ENCODE peak calls at places on chromosomes 1 and 21, in five cellular contexts. D, T, U, P and I are unnamed samples.
A peak's percentile ranks its signal among the peaks of the same experiment; 100 is the strongest.

GRCh38 chr1:43302721-43303476 is 2.1 kb downstream of the TIE1 start:
- DNase-seq in D (no peak), T (no peak), U (no peak), P (peak; percentile 25), I (no peak)

GRCh38 chr1:186442651-186443114 is 18.2 kb downstream of the PDC start:
- DNase-seq in D (no peak), T (peak; percentile 96), U (no peak), P (no peak), I (no peak)

GRCh38 chr21:34915364-34915834 is 133.7 kb downstream of the RUNX1 start:
- DNase-seq in D (no peak), T (peak; percentile 64), U (no peak), P (no peak), I (no peak)

GRCh38 chr1:218945050-218945449 is 228.6 kb upstream of the LYPLAL1 start:
- DNase-seq in D (no peak), T (peak; percentile 83), U (no peak), P (no peak), I (no peak)

GRCh38 chr1:33140153-33141149 is 41.4 kb downstream of the TRIM62 start:
- DNase-seq in D (no peak), T (no peak), U (no peak), P (no peak), I (no peak)

GRCh38 chr1:30184393-30185141 is 538.8 kb downstream of the MATN1 start:
- DNase-seq in D (no peak), T (no peak), U (no peak), P (no peak), I (peak; percentile 60)

GRCh38 chr1:195740862-195741261 is 867.4 kb downstream of the KCNT2 start:
- DNase-seq in D (no peak), T (no peak), U (no peak), P (no peak), I (no peak)

GRCh38 chr1:213678348-213678747 is 309.4 kb upstream of the PROX1 start:
- DNase-seq in D (no peak), T (no peak), U (no peak), P (no peak), I (no peak)

GRCh38 chr1:39046811-39047210 is 20.7 kb downstream of the NDUFS5 start:
- DNase-seq in D (no peak), T (peak; percentile 16), U (no peak), P (no peak), I (no peak)

GRCh38 chr1:84653130-84653680 is 37.1 kb downstream of the SSX2IP start:
- DNase-seq in D (no peak), T (peak; percentile 9), U (no peak), P (no peak), I (no peak)

GRCh38 chr1:29801561-29801973 is 565.2 kb downstream of the PTPRU start:
- DNase-seq in D (no peak), T (no peak), U (no peak), P (no peak), I (peak; percentile 73)

GRCh38 chr1:209106237-209106741 is 477.2 kb upstream of the CAMK1G start:
- DNase-seq in D (no peak), T (peak; percentile 52), U (no peak), P (no peak), I (no peak)

GRCh38 chr1:3065396-3065795 is 3.6 kb upstream of the PRDM16 start:
- DNase-seq in D (no peak), T (no peak), U (no peak), P (no peak), I (no peak)

GRCh38 chr1:67227196-67227595 is 60.9 kb downstream of the IL23R start:
- DNase-seq in D (no peak), T (peak; percentile 24), U (no peak), P (no peak), I (no peak)

GRCh38 chr21:45074048-45074817 is at the start of gene ADARB1:
- DNase-seq in D (peak; percentile 54), T (peak; percentile 38), U (peak; percentile 83), P (peak; percentile 68), I (peak; percentile 93)

GRCh38 chr1:204227351-204227750 is 13.6 kb upstream of the GOLT1A start:
- DNase-seq in D (no peak), T (no peak), U (no peak), P (no peak), I (no peak)

GRCh38 chr1:68384872-68385390 is 64.8 kb downstream of the RPE65 start:
- DNase-seq in D (no peak), T (peak; percentile 89), U (no peak), P (peak; percentile 33), I (no peak)

GRCh38 chr1:156750191-156750931 is 1.1 kb downstream of the HDGF start:
- DNase-seq in D (no peak), T (peak; percentile 23), U (no peak), P (peak; percentile 41), I (no peak)

GRCh38 chr1:234725177-234726132 is 115.5 kb upstream of the IRF2BP2 start:
- DNase-seq in D (peak; percentile 34), T (peak; percentile 41), U (no peak), P (peak; percentile 63), I (no peak)

DNA sequence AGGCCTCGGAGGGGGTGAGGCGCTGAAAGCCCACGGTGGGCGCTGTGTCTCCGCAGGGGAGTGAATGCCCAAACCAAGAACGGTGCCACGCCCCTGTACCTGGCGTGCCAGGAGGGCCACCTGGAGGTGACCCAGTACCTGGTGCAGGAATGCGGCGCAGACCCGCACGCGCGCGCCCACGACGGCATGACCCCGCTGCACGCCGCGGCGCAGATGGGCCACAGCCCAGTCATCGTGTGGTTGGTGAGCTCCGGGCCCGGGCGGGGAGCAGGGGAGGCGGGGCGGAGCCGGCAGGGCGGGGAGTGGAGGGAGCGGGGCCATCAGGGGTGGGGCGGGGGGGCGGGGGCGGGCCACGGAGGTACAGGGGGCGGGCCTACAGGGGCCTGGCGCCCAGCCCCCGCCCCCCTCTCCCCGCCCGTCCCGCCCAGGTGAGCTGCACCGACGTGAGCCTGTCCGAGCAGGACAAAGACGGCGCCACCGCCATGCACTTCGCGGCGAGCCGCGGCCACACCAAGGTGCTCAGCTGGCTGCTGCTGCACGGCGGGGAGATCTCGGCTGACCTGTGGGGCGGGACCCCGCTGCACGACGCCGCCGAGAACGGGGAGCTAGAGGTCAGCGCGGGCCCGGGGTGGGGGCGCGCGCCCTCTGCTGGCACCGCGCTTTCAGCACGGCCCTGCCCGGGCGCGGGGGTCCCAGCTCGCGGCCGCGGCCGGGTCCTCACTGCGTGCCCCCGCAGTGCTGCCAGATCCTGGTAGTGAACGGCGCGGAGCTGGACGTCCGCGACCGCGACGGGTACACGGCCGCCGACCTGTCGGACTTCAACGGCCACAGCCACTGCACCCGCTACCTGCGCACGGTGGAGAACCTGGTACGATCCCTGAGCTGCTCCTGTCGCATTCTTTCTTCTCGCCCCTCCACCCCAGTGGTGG is 15.9 kb downstream of the ESPN start:
- DNase-seq in D (no peak), T (no peak), U (no peak), P (no peak), I (no peak)
- TF ChIP-seq CTCF in D (peak; percentile 62), T (no peak), U (no peak), P (peak; percentile 38), I (peak; percentile 48)

GRCh38 chr1:100261686-100262085 is 4.3 kb upstream of the RTCA start:
- DNase-seq in D (no peak), T (no peak), U (no peak), P (no peak), I (no peak)

GRCh38 chr1:100268202-100268601 is 2.2 kb downstream of the RTCA start:
- DNase-seq in D (no peak), T (no peak), U (no peak), P (no peak), I (no peak)

GRCh38 chr1:100265931-100266830 is at the start of gene RTCA:
- DNase-seq in D (peak; percentile 91), T (peak; percentile 96), U (peak; percentile 99), P (peak; percentile 98), I (peak; percentile 97)

GRCh38 chr1:100265562-100265930 is 470 bp upstream of the RTCA start:
- DNase-seq in D (no peak), T (no peak), U (no peak), P (no peak), I (no peak)

DNA sequence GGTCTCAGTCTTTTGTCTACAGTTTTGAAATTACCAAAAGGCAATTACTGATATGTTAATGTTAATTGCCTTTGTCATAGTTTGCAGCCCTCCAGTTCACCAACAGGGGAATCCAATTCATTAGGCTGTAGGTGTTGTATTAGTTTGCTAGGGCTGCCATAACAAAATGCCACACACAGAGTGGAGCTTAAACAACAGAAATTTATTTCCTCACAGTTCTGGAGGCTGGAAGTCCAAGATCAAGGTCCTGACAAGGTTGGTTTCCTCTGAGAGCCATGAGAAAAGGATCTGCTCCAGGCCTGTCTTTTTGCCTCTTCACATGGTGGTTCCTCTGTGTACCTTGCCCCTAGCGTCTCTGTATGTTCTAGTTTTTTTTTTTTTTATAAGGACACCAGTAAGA is 1.3 kb downstream of the RTCA start:
- DNase-seq in D (no peak), T (no peak), U (no peak), P (no peak), I (no peak)
- TF ChIP-seq CTCF in D (no peak), T (no peak), U (no peak), P (no peak), I (no peak)

GRCh38 chr1:154657547-154657946 is 49.6 kb upstream of the ADAR start:
- DNase-seq in D (no peak), T (no peak), U (no peak), P (no peak), I (no peak)

GRCh38 chr1:154652893-154653292 is 44.9 kb upstream of the ADAR start:
- DNase-seq in D (no peak), T (no peak), U (no peak), P (no peak), I (no peak)
- TF ChIP-seq CTCF in D (no peak), T (no peak), U (no peak), P (no peak), I (no peak)

DNA sequence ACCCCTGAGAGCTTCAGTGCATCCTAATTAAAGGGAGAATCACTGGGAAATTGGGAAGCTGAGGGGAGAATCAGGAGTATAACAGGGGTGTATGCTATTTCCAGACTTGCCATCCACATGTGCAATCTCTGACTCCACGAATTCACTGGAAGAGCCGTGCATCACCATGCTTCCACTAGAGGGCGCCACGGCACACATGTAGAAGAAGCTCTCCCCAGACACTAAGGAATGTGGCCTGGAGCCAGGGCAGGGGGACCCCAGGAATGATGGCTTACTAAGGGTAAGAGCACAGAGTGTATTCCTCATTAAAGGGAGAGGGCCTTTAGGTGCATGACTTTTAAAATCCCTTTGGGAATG is 81.5 kb downstream of the ABCA4 start:
- DNase-seq in D (peak; percentile 80), T (peak; percentile 71), U (peak; percentile 85), P (peak; percentile 69), I (no peak)
- TF ChIP-seq CTCF in D (peak; percentile 91), T (peak; percentile 78), U (peak; percentile 67), P (peak; percentile 90), I (peak; percentile 87)

DNA sequence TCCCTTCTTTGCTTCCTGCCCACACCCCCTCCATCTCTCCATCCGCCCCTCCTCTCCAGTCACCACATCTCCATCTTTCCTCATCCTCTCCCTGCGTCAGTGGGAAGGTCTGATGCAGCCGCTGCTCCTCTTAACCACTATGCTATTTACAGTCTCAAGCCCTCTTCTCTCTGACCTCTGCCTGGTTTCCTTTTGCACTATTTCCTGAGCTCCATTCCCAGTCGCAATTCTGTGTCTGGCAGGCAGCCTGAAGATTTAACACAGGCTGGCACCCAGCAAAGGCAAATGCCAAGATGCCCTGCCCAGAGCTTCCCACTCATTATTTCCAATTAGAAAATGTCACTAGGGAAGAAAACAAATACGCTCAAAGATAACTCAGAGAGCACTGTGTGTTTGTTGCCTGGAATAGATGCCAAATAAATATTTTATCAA is 89.6 kb upstream of the LPGAT1 start:
- DNase-seq in D (no peak), T (peak; percentile 83), U (no peak), P (peak; percentile 59), I (no peak)
- TF ChIP-seq CTCF in D (no peak), T (no peak), U (no peak), P (no peak), I (no peak)

GRCh38 chr1:193179094-193179493 is 7.3 kb downstream of the B3GALT2 start:
- DNase-seq in D (no peak), T (no peak), U (no peak), P (no peak), I (no peak)
- TF ChIP-seq CTCF in D (no peak), T (no peak), U (no peak), P (no peak), I (no peak)